ENCODE peak calls at places on chromosomes 1 and 21, in five cellular contexts. One of them, this sample, is unnamed.

GRCh38 chr1:91693542-91693941 is 192.4 kb downstream of the TGFBR3 start:
- DNase-seq in tibial artery: peak; percentile 70
- DNase-seq in right atrium auricular region: peak; percentile 70
- DNase-seq in naive thymus-derived CD4-positive, alpha-beta T cell: no peak
- DNase-seq in left lung: no peak
- DNase-seq in this sample: no peak

GRCh38 chr1:75615664-75616435 is 4.9 kb upstream of the SLC44A5 start:
- DNase-seq in tibial artery: peak; percentile 20
- DNase-seq in right atrium auricular region: no peak
- DNase-seq in naive thymus-derived CD4-positive, alpha-beta T cell: no peak
- DNase-seq in left lung: peak; percentile 82
- DNase-seq in this sample: no peak

GRCh38 chr1:226349801-226350503 is 41.0 kb upstream of the LIN9 start:
- DNase-seq in tibial artery: no peak
- DNase-seq in right atrium auricular region: no peak
- DNase-seq in naive thymus-derived CD4-positive, alpha-beta T cell: no peak
- DNase-seq in left lung: no peak
- DNase-seq in this sample: no peak

GRCh38 chr1:201634261-201634660 is 95.3 kb downstream of the NAV1 start:
- DNase-seq in tibial artery: no peak
- DNase-seq in right atrium auricular region: no peak
- DNase-seq in naive thymus-derived CD4-positive, alpha-beta T cell: no peak
- DNase-seq in left lung: no peak
- DNase-seq in this sample: no peak

GRCh38 chr1:222288056-222288455 is 259.8 kb downstream of the HHIPL2 start:
- DNase-seq in tibial artery: no peak
- DNase-seq in right atrium auricular region: no peak
- DNase-seq in naive thymus-derived CD4-positive, alpha-beta T cell: no peak
- DNase-seq in left lung: no peak
- DNase-seq in this sample: no peak

GRCh38 chr1:30893776-30894507 is 14.6 kb downstream of the SDC3 start:
- DNase-seq in tibial artery: no peak
- DNase-seq in right atrium auricular region: no peak
- DNase-seq in naive thymus-derived CD4-positive, alpha-beta T cell: no peak
- DNase-seq in left lung: no peak
- DNase-seq in this sample: no peak

GRCh38 chr1:17563494-17564281 is 24.2 kb downstream of the ARHGEF10L start:
- DNase-seq in tibial artery: peak; percentile 69
- DNase-seq in right atrium auricular region: no peak
- DNase-seq in naive thymus-derived CD4-positive, alpha-beta T cell: no peak
- DNase-seq in left lung: no peak
- DNase-seq in this sample: no peak

GRCh38 chr1:185654952-185655314 is 79.3 kb upstream of the HMCN1 start:
- DNase-seq in tibial artery: no peak
- DNase-seq in right atrium auricular region: no peak
- DNase-seq in naive thymus-derived CD4-positive, alpha-beta T cell: no peak
- DNase-seq in left lung: no peak
- DNase-seq in this sample: no peak

GRCh38 chr21:28794341-28794970 is 198.2 kb downstream of the LTN1 start:
- DNase-seq in tibial artery: no peak
- DNase-seq in right atrium auricular region: no peak
- DNase-seq in naive thymus-derived CD4-positive, alpha-beta T cell: no peak
- DNase-seq in left lung: no peak
- DNase-seq in this sample: no peak

GRCh38 chr1:212514056-212514614 is 81.4 kb downstream of the NENF start:
- DNase-seq in tibial artery: no peak
- DNase-seq in right atrium auricular region: no peak
- DNase-seq in naive thymus-derived CD4-positive, alpha-beta T cell: no peak
- DNase-seq in left lung: peak; percentile 79
- DNase-seq in this sample: no peak

GRCh38 chr1:153588482-153588881 is 22.8 kb upstream of the S100A2 start:
- DNase-seq in tibial artery: no peak
- DNase-seq in right atrium auricular region: no peak
- DNase-seq in naive thymus-derived CD4-positive, alpha-beta T cell: no peak
- DNase-seq in left lung: no peak
- DNase-seq in this sample: no peak

GRCh38 chr1:215219372-215219771 is 136.8 kb downstream of the KCNK2 start:
- DNase-seq in tibial artery: no peak
- DNase-seq in right atrium auricular region: no peak
- DNase-seq in naive thymus-derived CD4-positive, alpha-beta T cell: no peak
- DNase-seq in left lung: no peak
- DNase-seq in this sample: no peak

GRCh38 chr1:101039245-101039644 is 13.7 kb upstream of the DPH5 start:
- DNase-seq in tibial artery: no peak
- DNase-seq in right atrium auricular region: no peak
- DNase-seq in naive thymus-derived CD4-positive, alpha-beta T cell: no peak
- DNase-seq in left lung: no peak
- DNase-seq in this sample: no peak

GRCh38 chr1:21115098-21115760 is 61.5 kb downstream of the EIF4G3 start:
- DNase-seq in tibial artery: no peak
- DNase-seq in right atrium auricular region: no peak
- DNase-seq in naive thymus-derived CD4-positive, alpha-beta T cell: no peak
- DNase-seq in left lung: no peak
- DNase-seq in this sample: no peak

GRCh38 chr1:188669715-188670114 is 1807.9 kb downstream of the BRINP3 start:
- DNase-seq in tibial artery: no peak
- DNase-seq in right atrium auricular region: no peak
- DNase-seq in naive thymus-derived CD4-positive, alpha-beta T cell: no peak
- DNase-seq in left lung: no peak
- DNase-seq in this sample: no peak

GRCh38 chr1:244409648-244410164 is 42.0 kb downstream of the ADSS2 start:
- DNase-seq in tibial artery: no peak
- DNase-seq in right atrium auricular region: no peak
- DNase-seq in naive thymus-derived CD4-positive, alpha-beta T cell: no peak
- DNase-seq in left lung: no peak
- DNase-seq in this sample: no peak

GRCh38 chr1:184813528-184814089 is 59.0 kb upstream of the EDEM3 start:
- DNase-seq in tibial artery: no peak
- DNase-seq in right atrium auricular region: no peak
- DNase-seq in naive thymus-derived CD4-positive, alpha-beta T cell: no peak
- DNase-seq in left lung: no peak
- DNase-seq in this sample: no peak

GRCh38 chr1:37306871-37307270 is 167.5 kb upstream of the ZC3H12A start:
- DNase-seq in tibial artery: no peak
- DNase-seq in right atrium auricular region: no peak
- DNase-seq in naive thymus-derived CD4-positive, alpha-beta T cell: no peak
- DNase-seq in left lung: no peak
- DNase-seq in this sample: no peak

GRCh38 chr1:112063781-112064180 is 74.3 kb upstream of the KCND3 start:
- DNase-seq in tibial artery: no peak
- DNase-seq in right atrium auricular region: no peak
- DNase-seq in naive thymus-derived CD4-positive, alpha-beta T cell: no peak
- DNase-seq in left lung: no peak
- DNase-seq in this sample: no peak

GRCh38 chr1:55243655-55244054 is 28.5 kb upstream of the USP24 start:
- DNase-seq in tibial artery: no peak
- DNase-seq in right atrium auricular region: no peak
- DNase-seq in naive thymus-derived CD4-positive, alpha-beta T cell: no peak
- DNase-seq in left lung: no peak
- DNase-seq in this sample: no peak

GRCh38 chr1:232226197-232226681 is 403.7 kb downstream of the SIPA1L2 start:
- DNase-seq in tibial artery: no peak
- DNase-seq in right atrium auricular region: peak; percentile 38
- DNase-seq in naive thymus-derived CD4-positive, alpha-beta T cell: peak; percentile 25
- DNase-seq in left lung: no peak
- DNase-seq in this sample: no peak

GRCh38 chr1:35883681-35884155 is 709 bp downstream of the AGO1 start:
- DNase-seq in tibial artery: peak; percentile 30
- DNase-seq in right atrium auricular region: no peak
- DNase-seq in naive thymus-derived CD4-positive, alpha-beta T cell: peak; percentile 64
- DNase-seq in left lung: peak; percentile 82
- DNase-seq in this sample: no peak

GRCh38 chr1:19163261-19163660 is 46.8 kb downstream of the UBR4 start:
- DNase-seq in tibial artery: peak; percentile 35
- DNase-seq in right atrium auricular region: no peak
- DNase-seq in naive thymus-derived CD4-positive, alpha-beta T cell: no peak
- DNase-seq in left lung: no peak
- DNase-seq in this sample: no peak

DNA sequence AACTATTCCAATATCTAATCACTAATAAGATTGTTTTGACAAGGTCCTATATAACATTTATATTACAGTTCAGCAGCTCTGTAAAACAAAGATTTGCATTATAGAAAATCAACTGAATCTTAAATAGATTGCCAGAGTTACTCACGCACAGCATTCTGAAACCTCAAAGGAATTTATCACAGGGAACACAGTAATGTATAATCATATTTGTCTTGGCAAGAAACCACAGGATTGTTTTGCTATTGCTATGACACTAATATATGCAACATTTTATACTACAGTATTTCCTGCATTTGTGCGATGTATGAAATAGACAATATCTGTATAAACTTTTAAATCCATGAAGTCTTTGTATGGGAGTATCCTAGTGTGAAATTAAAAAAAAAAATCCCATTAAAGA is 101.4 kb downstream of the PLPPR5 start:
- DNase-seq in tibial artery: no peak
- DNase-seq in right atrium auricular region: no peak
- DNase-seq in naive thymus-derived CD4-positive, alpha-beta T cell: no peak
- DNase-seq in left lung: no peak
- DNase-seq in this sample: no peak
- H3K27ac ChIP-seq in tibial artery: no peak overlapping the region
- H3K27ac ChIP-seq in right atrium auricular region: no peak overlapping the region
- H3K27ac ChIP-seq in naive thymus-derived CD4-positive, alpha-beta T cell: no peak overlapping the region
- H3K27ac ChIP-seq in left lung: no peak overlapping the region
- H3K27ac ChIP-seq in this sample: no peak overlapping the region

DNA sequence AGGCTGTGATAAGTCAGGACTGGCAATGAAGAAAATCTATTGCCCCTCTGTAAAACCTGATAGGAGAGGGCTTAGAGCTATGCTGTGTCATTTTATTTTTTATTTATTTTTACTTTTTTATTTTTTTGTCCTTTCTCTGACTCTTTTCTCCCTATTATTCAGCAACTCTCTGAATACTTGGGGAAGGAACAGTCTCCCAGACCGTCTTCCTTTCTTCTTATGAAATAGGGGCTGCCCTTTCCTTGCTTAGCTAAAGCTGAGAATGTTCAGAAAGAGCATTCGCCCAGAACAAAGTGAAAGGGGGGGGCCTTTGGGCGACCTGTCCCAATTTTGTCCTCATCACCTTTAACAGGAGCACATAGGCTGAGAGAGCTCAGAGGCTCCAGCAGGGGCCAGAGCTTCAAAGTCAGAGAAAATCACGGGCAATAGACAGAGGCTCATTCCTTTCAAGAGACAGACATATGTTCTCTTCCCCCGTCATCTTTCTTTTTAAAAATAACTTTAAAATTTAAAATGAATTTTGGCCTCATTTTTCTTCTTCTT is 80.9 kb downstream of the RNF220 start:
- DNase-seq in tibial artery: no peak
- DNase-seq in right atrium auricular region: no peak
- DNase-seq in naive thymus-derived CD4-positive, alpha-beta T cell: no peak
- DNase-seq in left lung: no peak
- DNase-seq in this sample: no peak
- H3K27ac ChIP-seq in tibial artery: peak overlapping the region; percentile 61
- H3K27ac ChIP-seq in right atrium auricular region: peak overlapping the region; percentile 74
- H3K27ac ChIP-seq in naive thymus-derived CD4-positive, alpha-beta T cell: no peak overlapping the region
- H3K27ac ChIP-seq in left lung: no peak overlapping the region
- H3K27ac ChIP-seq in this sample: no peak overlapping the region

GRCh38 chr1:33324677-33325417 is 3.9 kb upstream of the A3GALT2 start:
- DNase-seq in tibial artery: no peak
- DNase-seq in right atrium auricular region: no peak
- DNase-seq in naive thymus-derived CD4-positive, alpha-beta T cell: no peak
- DNase-seq in left lung: no peak
- DNase-seq in this sample: no peak

GRCh38 chr1:33328817-33329216 is 7.9 kb upstream of the A3GALT2 start:
- DNase-seq in tibial artery: no peak
- DNase-seq in right atrium auricular region: no peak
- DNase-seq in naive thymus-derived CD4-positive, alpha-beta T cell: no peak
- DNase-seq in left lung: no peak
- DNase-seq in this sample: no peak

GRCh38 chr1:33323663-33324477 is 3.0 kb upstream of the A3GALT2 start:
- DNase-seq in tibial artery: no peak
- DNase-seq in right atrium auricular region: no peak
- DNase-seq in naive thymus-derived CD4-positive, alpha-beta T cell: no peak
- DNase-seq in left lung: no peak
- DNase-seq in this sample: no peak

GRCh38 chr1:33327587-33328325 is 6.9 kb upstream of the A3GALT2 start:
- DNase-seq in tibial artery: peak; percentile 58
- DNase-seq in right atrium auricular region: no peak
- DNase-seq in naive thymus-derived CD4-positive, alpha-beta T cell: no peak
- DNase-seq in left lung: no peak
- DNase-seq in this sample: no peak

DNA sequence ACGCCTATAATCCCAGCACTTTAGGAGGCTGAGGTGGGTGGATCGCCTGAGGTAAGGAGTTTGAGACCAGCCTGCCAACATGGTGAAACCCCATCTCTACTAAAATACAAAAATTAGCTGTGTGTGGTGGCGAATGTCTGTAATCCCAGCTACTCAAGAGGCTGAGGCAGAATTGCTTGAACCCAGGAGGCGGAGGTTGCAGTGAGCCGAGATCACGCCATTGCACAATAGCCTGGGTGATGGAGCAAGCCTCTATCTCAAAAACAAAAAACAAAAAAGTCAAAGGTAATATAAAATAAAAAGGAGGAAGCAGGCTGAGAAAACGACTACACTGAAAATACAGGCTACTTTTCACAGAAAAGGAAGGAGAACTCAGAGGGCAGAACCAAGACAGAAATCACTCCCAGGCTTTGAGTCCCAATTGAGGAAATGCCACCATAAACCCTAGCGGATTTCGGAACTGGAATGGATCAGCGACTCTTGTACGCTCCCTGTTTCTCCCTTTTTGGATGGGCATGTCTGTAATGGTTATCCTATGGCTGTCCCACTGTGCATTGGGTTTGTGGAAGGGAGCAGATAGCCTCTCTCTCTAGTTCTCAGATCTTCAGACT is 5.9 kb upstream of the A3GALT2 start:
- DNase-seq in tibial artery: no peak
- DNase-seq in right atrium auricular region: no peak
- DNase-seq in naive thymus-derived CD4-positive, alpha-beta T cell: no peak
- DNase-seq in left lung: peak; percentile 58
- DNase-seq in this sample: no peak
- H3K27ac ChIP-seq in tibial artery: peak overlapping the region; percentile 95
- H3K27ac ChIP-seq in right atrium auricular region: peak overlapping the region; percentile 56
- H3K27ac ChIP-seq in naive thymus-derived CD4-positive, alpha-beta T cell: no peak overlapping the region
- H3K27ac ChIP-seq in left lung: peak overlapping the region; percentile 26
- H3K27ac ChIP-seq in this sample: no peak overlapping the region

DNA sequence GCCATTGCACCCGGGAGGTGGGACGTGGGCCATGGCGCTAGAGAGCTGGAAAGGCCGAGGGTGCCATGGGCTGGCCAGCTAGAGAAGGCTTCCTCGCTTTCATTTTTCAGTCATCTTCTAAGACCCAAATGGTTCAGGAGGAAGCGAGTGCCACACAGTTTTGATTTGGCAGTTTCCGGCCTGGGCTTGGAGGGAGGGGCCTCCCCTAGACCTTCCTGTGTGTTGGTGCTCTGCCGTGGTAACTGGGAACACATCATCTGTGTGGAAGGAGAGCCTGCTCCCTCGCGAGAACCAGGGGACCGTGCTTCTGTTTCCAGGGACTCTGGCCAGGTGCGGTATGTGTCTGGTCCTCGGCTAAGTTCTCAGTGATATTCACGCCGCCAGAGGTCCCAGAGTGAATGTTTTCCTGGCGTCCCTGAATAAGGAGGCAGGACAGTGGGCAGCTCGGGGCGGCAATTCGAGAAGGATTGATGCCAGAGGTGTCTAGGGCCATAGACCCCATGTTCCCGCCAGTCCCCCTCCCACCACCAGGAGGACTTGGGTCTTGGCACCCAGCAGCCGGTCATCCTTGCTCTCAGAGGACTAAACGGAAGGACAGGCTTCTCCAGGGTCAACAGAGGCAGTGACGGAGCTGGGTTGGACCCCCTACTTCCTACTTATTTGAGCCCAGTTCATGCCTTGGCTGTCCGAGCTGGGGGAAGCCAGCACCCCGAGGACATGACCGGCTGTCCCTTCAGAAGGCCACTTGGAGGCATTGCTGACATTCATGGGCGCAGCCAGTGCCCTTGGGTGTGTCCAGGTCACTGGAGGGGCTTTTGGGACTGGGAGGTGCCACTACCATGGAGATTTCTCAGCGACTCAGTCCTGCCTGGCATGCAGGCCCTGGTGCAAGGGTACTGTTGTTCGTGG is 2.7 kb upstream of the NPHP4 start:
- DNase-seq in tibial artery: no peak
- DNase-seq in right atrium auricular region: no peak
- DNase-seq in naive thymus-derived CD4-positive, alpha-beta T cell: peak; percentile 52
- DNase-seq in left lung: peak; percentile 68
- DNase-seq in this sample: peak; percentile 90
- H3K27ac ChIP-seq in tibial artery: no peak overlapping the region
- H3K27ac ChIP-seq in right atrium auricular region: no peak overlapping the region
- H3K27ac ChIP-seq in naive thymus-derived CD4-positive, alpha-beta T cell: peak overlapping the region; percentile 65
- H3K27ac ChIP-seq in left lung: no peak overlapping the region
- H3K27ac ChIP-seq in this sample: peak overlapping the region; percentile 95